ENCODE peak calls at places on chromosomes 2 and 18, in four cellular contexts. B is GM10248, A is kidney, N is neural crest cell. G is an unnamed sample.

GRCh38 chr2:74003494-74004211 is 18.9 kb downstream of the TET3 start:
- DNase-seq in B (no peak), N (no peak), A (no peak), G (no peak)

GRCh38 chr2:118224144-118224887 is 136.0 kb downstream of the INSIG2 start:
- DNase-seq in B (peak), A (peak), N (peak), G (no peak)

GRCh38 chr2:136013962-136014361 is 28.5 kb upstream of the DARS1 start:
- DNase-seq in A (no peak), B (no peak), N (no peak), G (no peak)

GRCh38 chr2:61928816-61929471 is 23.5 kb downstream of the COMMD1 start:
- DNase-seq in B (no peak), N (no peak), A (no peak), G (no peak)

GRCh38 chr2:124272442-124272841 is 247.4 kb downstream of the CNTNAP5 start:
- DNase-seq in A (no peak), B (no peak), N (no peak), G (no peak)

GRCh38 chr2:60884795-60885194 is 3.4 kb downstream of the REL start:
- DNase-seq in A (no peak), B (no peak), N (no peak), G (no peak)

GRCh38 chr2:161166538-161167409 is 6.5 kb downstream of the TANK start:
- DNase-seq in B (peak), N (no peak), A (no peak), G (no peak)

GRCh38 chr2:7707723-7708122 is 790.5 kb downstream of the RNF144A start:
- DNase-seq in A (no peak), B (no peak), N (no peak), G (no peak)

GRCh38 chr2:226903179-226903578 is 67.3 kb downstream of the RHBDD1 start:
- DNase-seq in N (no peak), B (no peak), A (no peak), G (no peak)

GRCh38 chr2:174750923-174751441 is 13.3 kb downstream of the CHRNA1 start:
- DNase-seq in A (no peak), B (peak), N (no peak), G (no peak)

GRCh38 chr2:25586726-25587144 is 86.6 kb downstream of the DTNB start:
- DNase-seq in B (peak), A (no peak), N (no peak), G (no peak)

GRCh38 chr18:903703-904102 is 968 bp upstream of the ADCYAP1 start:
- DNase-seq in B (no peak), N (peak), A (peak), G (no peak)

GRCh38 chr2:218788529-218789237 is 6.7 kb downstream of the CYP27A1 start:
- DNase-seq in A (no peak), B (no peak), N (no peak), G (no peak)

GRCh38 chr18:7987284-7987976 is 420.3 kb downstream of the PTPRM start:
- DNase-seq in B (no peak), A (no peak), N (no peak), G (no peak)

GRCh38 chr2:152468832-152469692 is 134.1 kb downstream of the FMNL2 start:
- DNase-seq in A (no peak), B (no peak), N (no peak), G (no peak)

GRCh38 chr2:132515010-132515409 is 98.4 kb downstream of the GPR39 start:
- DNase-seq in N (no peak), A (no peak), B (no peak), G (no peak)

GRCh38 chr18:58967643-58968291 is 103.1 kb downstream of the ZNF532 start:
- DNase-seq in N (no peak), A (no peak), B (no peak), G (no peak)

GRCh38 chr2:98781822-98782221 is 50.9 kb upstream of the MGAT4A start:
- DNase-seq in N (no peak), A (no peak), B (no peak), G (no peak)

GRCh38 chr2:16870677-16871076 is 205.0 kb upstream of the CYRIA start:
- DNase-seq in A (no peak), B (no peak), N (no peak), G (no peak)

GRCh38 chr18:8826971-8827370 is 121.6 kb downstream of the MTCL1 start:
- DNase-seq in A (no peak), B (no peak), N (no peak), G (no peak)

GRCh38 chr2:14633031-14633430 is 514 bp downstream of the LRATD1 start:
- DNase-seq in N (peak), A (peak), B (peak), G (no peak)

GRCh38 chr2:23669413-23670244 is 257.3 kb downstream of the ATAD2B start:
- DNase-seq in N (no peak), B (no peak), A (peak), G (no peak)

GRCh38 chr2:20209373-20210109 is 15.4 kb downstream of the SDC1 start:
- DNase-seq in N (no peak), B (no peak), A (no peak), G (no peak)

GRCh38 chr2:184598313-184599053 is at the start of gene ZNF804A:
- DNase-seq in N (peak), A (peak), B (peak), G (peak)

GRCh38 chr2:121200011-121200347 is 85.0 kb downstream of the TFCP2L1 start:
- DNase-seq in B (no peak), N (no peak), A (no peak), G (no peak)

GRCh38 chr2:157265825-157266224 is 8.3 kb downstream of the GALNT5 start:
- DNase-seq in N (no peak), A (no peak), B (no peak), G (no peak)

GRCh38 chr2:154974041-154974440 is 275.5 kb downstream of the KCNJ3 start:
- DNase-seq in B (no peak), A (no peak), N (no peak), G (no peak)

GRCh38 chr2:54052825-54053718 is 62.3 kb upstream of the ACYP2 start:
- DNase-seq in A (no peak), N (no peak), B (no peak), G (no peak)

GRCh38 chr2:235088608-235089020 is 136.8 kb downstream of the SH3BP4 start:
- DNase-seq in N (no peak), B (no peak), A (no peak), G (no peak)

GRCh38 chr2:235085476-235085875 is 133.7 kb downstream of the SH3BP4 start:
- DNase-seq in N (no peak), A (no peak), B (no peak), G (no peak)

GRCh38 chr2:235086481-235087184 is 134.8 kb downstream of the SH3BP4 start:
- DNase-seq in A (no peak), N (no peak), B (no peak), G (no peak)

GRCh38 chr2:235091421-235091820 is 139.6 kb downstream of the SH3BP4 start:
- DNase-seq in A (no peak), N (no peak), B (no peak), G (no peak)

DNA sequence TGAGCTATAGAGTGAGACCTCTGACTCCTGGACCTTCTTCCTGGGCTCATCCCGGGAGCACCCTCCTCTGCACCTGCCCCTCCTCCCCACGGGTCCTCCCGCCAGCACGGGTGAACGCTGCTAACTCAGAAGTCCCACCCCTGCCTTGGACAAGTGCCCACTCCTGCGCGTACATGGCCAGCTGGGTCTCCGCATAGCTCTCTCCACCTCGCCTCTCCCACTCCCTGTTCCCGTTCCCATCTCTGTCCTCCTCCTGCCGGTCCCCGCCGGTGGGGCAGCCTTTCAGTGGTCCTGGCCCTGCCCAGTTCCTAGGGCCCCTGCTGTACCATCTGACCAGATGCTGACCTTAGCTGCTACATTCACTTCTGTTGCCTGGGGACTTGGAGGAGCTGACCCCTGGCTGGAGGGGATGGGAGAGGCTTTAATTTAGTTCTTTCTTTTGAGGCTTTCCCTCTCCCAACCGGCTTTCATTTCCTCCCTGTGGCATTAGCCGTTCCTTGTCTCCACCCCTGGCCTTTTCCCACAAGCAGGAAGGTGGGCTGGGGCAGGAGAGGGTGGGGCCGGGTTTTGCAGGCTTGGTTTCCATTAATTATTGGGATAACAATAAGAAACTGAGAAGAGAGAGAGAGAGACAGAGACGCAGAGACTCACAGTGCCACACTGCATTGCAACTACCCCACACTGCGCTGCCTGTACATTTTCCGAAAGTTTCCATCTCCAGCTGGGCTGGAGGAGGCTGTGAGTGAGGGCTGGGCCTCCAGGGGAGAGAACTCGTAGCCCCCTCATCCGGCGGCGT is 136.2 kb downstream of the SH3BP4 start:
- DNase-seq in N (peak), A (peak), B (no peak), G (no peak)
- TF ChIP-seq CTCF in N (no peak), A (no peak), B (no peak), G (no peak)

GRCh38 chr2:144426981-144427479 is 92.9 kb downstream of the ZEB2 start:
- DNase-seq in B (no peak), N (no peak), A (no peak), G (no peak)
- TF ChIP-seq CTCF in B (no peak), N (no peak), A (no peak), G (no peak)

GRCh38 chr2:236505071-236505470 is 64.6 kb upstream of the ACKR3 start:
- DNase-seq in B (no peak), N (no peak), A (no peak), G (no peak)

GRCh38 chr2:236503583-236503982 is 66.0 kb upstream of the ACKR3 start:
- DNase-seq in B (no peak), A (no peak), N (no peak), G (no peak)

GRCh38 chr2:236501026-236501425 is 68.6 kb upstream of the ACKR3 start:
- DNase-seq in N (no peak), B (no peak), A (no peak), G (no peak)

GRCh38 chr2:236501531-236501930 is 68.1 kb upstream of the ACKR3 start:
- DNase-seq in B (no peak), N (no peak), A (no peak), G (no peak)

DNA sequence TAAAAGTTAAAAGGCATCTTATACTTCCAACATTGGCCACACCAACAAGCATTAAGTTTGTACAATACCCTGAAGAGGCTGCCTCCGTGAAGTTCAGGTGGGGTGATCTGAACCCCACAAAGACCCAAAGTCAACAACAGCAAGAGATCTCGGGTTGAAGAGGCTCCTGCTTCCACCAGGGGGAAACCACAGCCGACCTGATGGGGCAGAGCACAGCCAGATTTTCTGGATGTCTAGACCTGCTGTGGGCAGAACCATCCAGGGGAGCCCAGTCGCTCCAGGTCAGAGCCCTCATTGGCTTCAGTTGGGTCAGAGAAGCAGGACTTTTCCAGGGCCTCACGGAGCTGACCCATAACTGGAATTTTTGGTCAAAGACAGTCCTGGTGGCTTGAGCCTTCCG is 66.5 kb upstream of the ACKR3 start:
- DNase-seq in A (no peak), B (no peak), N (no peak), G (no peak)
- TF ChIP-seq CTCF in A (no peak), B (peak), N (peak), G (no peak)

GRCh38 chr2:196849895-196850294 is 40.7 kb upstream of the C2orf66 start:
- DNase-seq in B (no peak), N (no peak), A (no peak), G (no peak)
- TF ChIP-seq CTCF in B (peak), N (peak), A (peak), G (peak)

GRCh38 chr2:222979484-222979883 is 72.5 kb upstream of the KCNE4 start:
- DNase-seq in A (no peak), B (no peak), N (no peak), G (no peak)

GRCh38 chr2:222982010-222982908 is 69.7 kb upstream of the KCNE4 start:
- DNase-seq in A (peak), B (no peak), N (no peak), G (no peak)

GRCh38 chr2:222976521-222977076 is 75.4 kb upstream of the KCNE4 start:
- DNase-seq in A (no peak), B (no peak), N (no peak), G (no peak)

GRCh38 chr2:222977121-222977520 is 74.9 kb upstream of the KCNE4 start:
- DNase-seq in A (no peak), B (no peak), N (no peak), G (no peak)

GRCh38 chr2:222978850-222979249 is 73.1 kb upstream of the KCNE4 start:
- DNase-seq in N (no peak), A (no peak), B (no peak), G (no peak)
- TF ChIP-seq CTCF in N (no peak), A (no peak), B (no peak), G (no peak)

DNA sequence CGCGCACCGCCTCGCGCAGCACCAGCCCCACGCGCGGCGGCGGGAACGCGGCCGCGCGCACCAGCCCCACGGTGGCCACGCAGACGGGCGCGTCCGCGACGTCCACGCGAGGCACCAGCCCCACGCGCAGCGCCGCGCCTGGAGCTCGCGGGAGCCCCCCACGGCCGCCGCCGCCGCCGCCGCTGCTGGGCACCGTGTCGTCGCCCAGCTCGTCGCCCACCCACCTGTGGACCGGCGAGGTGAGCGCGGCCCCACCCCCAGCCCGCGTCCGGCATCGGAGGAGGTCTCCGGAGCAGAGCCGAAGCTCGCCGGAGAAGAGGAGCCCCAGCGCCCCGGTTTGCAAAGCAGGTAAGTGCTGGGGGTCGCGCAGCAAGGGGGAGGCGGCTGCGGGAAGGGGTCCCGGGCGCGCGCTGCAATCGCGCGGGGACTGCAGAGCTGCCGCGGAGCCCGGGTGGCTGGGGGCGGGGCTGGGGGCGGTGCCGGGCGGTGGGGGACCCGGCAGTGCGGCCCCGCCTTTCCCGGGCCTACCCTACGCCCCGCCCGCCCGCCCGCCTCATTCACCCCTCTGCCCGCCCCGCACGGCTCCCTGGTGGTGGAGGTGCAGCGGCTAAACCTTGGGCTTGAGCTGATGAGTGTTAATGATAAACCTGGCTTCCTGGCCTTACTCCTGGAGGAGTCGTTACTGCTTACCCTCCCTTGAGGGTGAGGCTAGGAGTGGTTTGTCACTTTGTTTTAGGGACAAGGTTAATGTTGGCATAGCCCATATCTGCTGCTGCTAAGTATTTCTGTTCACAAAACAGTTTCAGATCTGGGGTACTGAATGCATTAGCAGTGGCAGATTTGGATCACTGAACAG is 900 bp downstream of the FAM117B start:
- DNase-seq in A (peak), B (peak), N (peak), G (peak)
- TF ChIP-seq CTCF in A (no peak), B (no peak), N (no peak), G (no peak)

GRCh38 chr18:45284174-45284573 is 331.1 kb upstream of the SLC14A2 start:
- DNase-seq in A (no peak), B (no peak), N (no peak), G (no peak)
- TF ChIP-seq CTCF in A (no peak), B (no peak), N (no peak), G (no peak)

GRCh38 chr2:211879323-211879722 is 659.3 kb downstream of the ERBB4 start:
- DNase-seq in A (no peak), B (no peak), N (no peak), G (no peak)
- TF ChIP-seq CTCF in A (no peak), B (peak), N (peak), G (peak)

GRCh38 chr18:73150199-73150598 is 282.4 kb upstream of the NETO1 start:
- DNase-seq in B (no peak), A (no peak), N (no peak), G (no peak)
- TF ChIP-seq CTCF in B (no peak), A (no peak), N (peak), G (no peak)